ENCODE peak calls at places on chromosomes 2 and 18, in seven cellular contexts. U, K, F, T, L, R and G are unnamed samples. For H3K9me3, the result is how much of the 10 kb centered on the place peaks cover.

GRCh38 chr2:3635171-3636008 is 22.6 kb upstream of the ALLC start:
- DNase-seq in K (no peak), L (no peak), T (no peak), F (peak), U (no peak), R (no peak), G (no peak)

GRCh38 chr18:40877096-40877495 is 1077.9 kb upstream of the PIK3C3 start:
- DNase-seq in R (no peak), F (no peak), K (no peak), U (no peak), T (no peak), L (no peak), G (no peak)

GRCh38 chr2:191357682-191358081 is 112.5 kb downstream of the MYO1B start:
- DNase-seq in T (no peak), F (no peak), R (no peak), L (no peak), K (no peak), U (no peak), G (no peak)

GRCh38 chr18:10080372-10080771 is 166.6 kb downstream of the VAPA start:
- DNase-seq in K (no peak), U (peak), T (no peak), R (no peak), L (no peak), F (no peak), G (no peak)

GRCh38 chr2:233209117-233209977 is 42.1 kb upstream of the ATG16L1 start:
- DNase-seq in R (no peak), T (no peak), K (no peak), F (no peak), U (no peak), L (no peak), G (no peak)

GRCh38 chr2:183186296-183186695 is 62.1 kb downstream of the NUP35 start:
- DNase-seq in L (no peak), T (no peak), R (no peak), U (no peak), K (no peak), F (no peak), G (no peak)

GRCh38 chr2:238970553-238971081 is 122.7 kb downstream of the TWIST2 start:
- DNase-seq in F (peak), K (peak), L (peak), R (peak), T (peak), U (peak), G (peak)

GRCh38 chr2:74334931-74335333 is 8.3 kb downstream of the SLC4A5 start:
- DNase-seq in K (peak), T (peak), U (peak), L (peak), R (peak), F (peak), G (peak)

GRCh38 chr2:155815851-155816250 is 516.7 kb downstream of the NR4A2 start:
- DNase-seq in K (no peak), F (no peak), R (peak), U (no peak), T (no peak), L (no peak), G (no peak)

GRCh38 chr2:3076848-3077735 is 300.5 kb downstream of the EIPR1 start:
- DNase-seq in L (no peak), F (no peak), K (no peak), U (no peak), T (no peak), R (no peak), G (no peak)

GRCh38 chr2:104774631-104775030 is 79.3 kb upstream of the POU3F3 start:
- DNase-seq in K (no peak), R (no peak), U (no peak), T (no peak), F (no peak), L (no peak), G (no peak)

GRCh38 chr2:41966431-41966893 is 81.4 kb upstream of the PKDCC start:
- DNase-seq in L (peak), U (peak), T (peak), F (peak), K (peak), R (peak), G (peak)

GRCh38 chr2:42567389-42567788 is 1.0 kb upstream of the MTA3 start:
- DNase-seq in U (no peak), K (no peak), F (no peak), T (no peak), L (no peak), R (no peak), G (no peak)

GRCh38 chr2:169495310-169495928 is 14.1 kb upstream of the KLHL41 start:
- DNase-seq in R (no peak), T (no peak), L (no peak), K (no peak), U (no peak), F (no peak), G (no peak)

GRCh38 chr2:118146315-118147283 is 58.3 kb downstream of the INSIG2 start:
- DNase-seq in R (no peak), F (no peak), T (no peak), U (no peak), K (no peak), L (no peak), G (no peak)

GRCh38 chr2:142757111-142757510 is 120.4 kb upstream of the KYNU start:
- DNase-seq in U (no peak), T (no peak), L (no peak), K (no peak), R (no peak), F (no peak), G (no peak)

GRCh38 chr2:168948621-168949212 is 47.6 kb downstream of the G6PC2 start:
- DNase-seq in R (no peak), K (no peak), T (no peak), F (no peak), U (no peak), L (no peak), G (no peak)

GRCh38 chr2:209661286-209661685 is 110.3 kb upstream of the UNC80 start:
- DNase-seq in L (no peak), F (no peak), U (no peak), K (no peak), T (no peak), R (no peak), G (no peak)

GRCh38 chr2:119422521-119422920 is 9.1 kb upstream of the TMEM37 start:
- DNase-seq in L (no peak), R (no peak), F (no peak), T (no peak), K (no peak), U (no peak), G (no peak)
- H3K9me3 ChIP-seq in L (under half), R (under half), F (under half), T (under half), K (under half), U (under half), G (under half)

GRCh38 chr2:47801118-47801517 is 18.2 kb downstream of the MSH6 start:
- DNase-seq in R (no peak), T (no peak), L (no peak), F (no peak), K (no peak), U (no peak), G (no peak)
- H3K9me3 ChIP-seq in R (under half), T (under half), L (under half), F (under half), K (under half), U (under half), G (under half)

GRCh38 chr2:189982087-189982486 is 80.4 kb downstream of the MSTN start:
- DNase-seq in T (no peak), U (no peak), R (no peak), F (no peak), K (no peak), L (no peak), G (no peak)
- H3K9me3 ChIP-seq in T (under half), U (under half), R (under half), F (under half), K (under half), L (under half), G (half or more)

GRCh38 chr2:35508601-35509000 is 847.0 kb upstream of the CRIM1 start:
- DNase-seq in T (no peak), F (no peak), K (no peak), L (no peak), R (no peak), U (no peak), G (no peak)

DNA sequence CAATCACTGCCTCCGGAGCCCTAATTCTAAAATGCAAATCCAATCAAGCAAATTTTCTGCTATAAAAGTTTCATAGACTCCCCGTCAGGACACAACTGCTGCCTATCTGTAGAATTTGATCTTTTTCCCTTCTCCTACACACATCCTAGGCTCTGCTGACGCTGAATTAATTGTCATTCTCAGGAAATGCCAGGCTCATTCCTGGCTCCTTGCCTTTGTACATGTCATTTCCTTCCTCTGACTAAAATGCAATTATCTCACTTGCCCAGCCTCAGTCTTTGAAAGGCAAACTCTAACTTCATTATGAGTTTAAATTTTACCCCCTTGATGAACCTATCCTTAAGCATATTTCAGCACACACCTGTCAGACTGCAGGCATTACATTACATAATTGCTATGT is 844.9 kb upstream of the CRIM1 start:
- DNase-seq in L (no peak), U (no peak), T (no peak), F (no peak), K (no peak), R (no peak), G (no peak)
- H3K9me3 ChIP-seq in L (under half), U (under half), T (under half), F (under half), K (under half), R (under half), G (under half)

GRCh38 chr18:55934801-55935200 is 346.8 kb upstream of the TCF4 start:
- DNase-seq in U (no peak), T (no peak), R (no peak), F (no peak), K (no peak), L (no peak), G (no peak)

GRCh38 chr18:55927831-55928230 is 339.8 kb upstream of the TCF4 start:
- DNase-seq in R (no peak), L (no peak), U (no peak), T (no peak), F (no peak), K (no peak), G (no peak)

GRCh38 chr18:55932675-55933074 is 344.7 kb upstream of the TCF4 start:
- DNase-seq in L (no peak), U (no peak), K (no peak), F (no peak), R (no peak), T (no peak), G (no peak)
- H3K9me3 ChIP-seq in L (under half), U (under half), K (under half), F (under half), R (under half), T (under half), G (under half)

GRCh38 chr18:70936160-70936559 is 647.3 kb downstream of the SOCS6 start:
- DNase-seq in L (no peak), T (no peak), F (no peak), R (no peak), K (no peak), U (no peak), G (no peak)
- H3K9me3 ChIP-seq in L (under half), T (under half), F (under half), R (under half), K (under half), U (under half), G (under half)

GRCh38 chr18:60596928-60597327 is 224.4 kb upstream of the MC4R start:
- DNase-seq in K (no peak), L (no peak), U (no peak), F (no peak), R (no peak), T (no peak), G (no peak)
- H3K9me3 ChIP-seq in K (under half), L (under half), U (under half), F (under half), R (under half), T (under half), G (under half)

GRCh38 chr2:128466377-128467175 is 147.9 kb upstream of the HS6ST1 start:
- DNase-seq in R (peak), U (no peak), K (no peak), F (peak), L (peak), T (peak), G (peak)

GRCh38 chr2:128469875-128470274 is 151.2 kb upstream of the HS6ST1 start:
- DNase-seq in F (no peak), R (peak), K (no peak), T (no peak), U (no peak), L (no peak), G (no peak)

GRCh38 chr2:128467321-128467901 is 148.7 kb upstream of the HS6ST1 start:
- DNase-seq in F (no peak), L (peak), R (peak), K (no peak), U (no peak), T (no peak), G (peak)

GRCh38 chr2:128468186-128468585 is 149.5 kb upstream of the HS6ST1 start:
- DNase-seq in R (peak), L (no peak), K (no peak), F (no peak), U (no peak), T (no peak), G (no peak)

DNA sequence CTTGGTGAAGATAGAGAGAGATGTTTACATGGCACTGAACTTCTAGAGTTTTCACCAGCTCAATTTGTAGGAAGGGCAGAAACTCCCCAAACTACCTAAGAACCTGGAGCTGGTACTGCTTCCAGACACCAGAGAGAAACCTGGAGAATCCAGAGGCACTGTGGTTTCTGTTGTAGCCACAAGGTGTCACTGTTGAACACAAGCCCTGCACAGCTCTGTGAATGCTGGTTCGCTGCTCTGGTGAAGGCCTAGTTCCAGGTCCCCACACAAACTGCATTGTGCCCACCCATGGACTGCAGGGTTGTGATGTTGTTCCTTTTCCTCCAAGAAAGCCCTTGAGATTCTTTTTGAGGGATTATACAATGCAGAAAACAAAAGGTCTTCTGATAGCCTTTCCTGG is 150.5 kb upstream of the HS6ST1 start:
- DNase-seq in U (no peak), L (no peak), T (no peak), F (no peak), R (peak), K (no peak), G (no peak)
- H3K9me3 ChIP-seq in U (under half), L (under half), T (under half), F (under half), R (under half), K (under half), G (under half)

GRCh38 chr2:67006373-67006960 is 390.7 kb upstream of the ETAA1 start:
- DNase-seq in K (no peak), L (no peak), F (no peak), T (no peak), R (no peak), U (no peak), G (no peak)
- H3K9me3 ChIP-seq in K (under half), L (under half), F (under half), T (under half), R (under half), U (under half), G (under half)

DNA sequence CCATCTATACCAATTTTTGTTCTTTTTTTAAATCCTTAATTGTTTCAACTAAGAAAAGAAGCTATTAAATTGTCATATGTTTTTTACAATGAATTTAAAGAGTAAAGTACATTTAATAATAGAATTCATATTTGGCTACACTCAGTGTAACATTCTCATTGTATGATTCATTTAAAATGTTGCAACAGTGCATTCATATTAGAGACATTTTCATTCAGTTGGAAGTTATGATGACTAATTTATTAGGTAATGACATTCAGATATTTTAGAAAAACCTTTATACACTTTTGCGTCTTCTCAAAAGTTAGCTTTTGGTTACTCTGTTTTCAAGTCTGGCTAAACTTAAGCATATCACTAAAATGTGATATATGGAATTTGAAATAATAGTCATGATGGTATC is 887.5 kb upstream of the NRXN1 start:
- DNase-seq in T (no peak), U (no peak), F (no peak), R (no peak), L (no peak), K (no peak), G (no peak)
- H3K9me3 ChIP-seq in T (under half), U (under half), F (under half), R (under half), L (under half), K (under half), G (under half)